ENCODE peak calls at places on chromosomes 2 and 18, in seven cellular contexts. E is omental fat pad; O is endodermal cell; J is transverse colon; W is naive thymus-derived CD4-positive, alpha-beta T cell; A is nucleus accumbens; Q is GM13976. N is an unnamed sample.

GRCh38 chr2:160522951-160523700 is 29.5 kb upstream of the RBMS1 start:
- DNase-seq in J (no peak), E (no peak), O (no peak), W (no peak), A (no peak), Q (no peak), N (no peak)

GRCh38 chr2:145849466-145849865 is 1329.5 kb upstream of the ZEB2 start:
- DNase-seq in W (no peak), O (no peak), A (no peak), J (no peak), E (no peak), Q (no peak), N (no peak)

GRCh38 chr2:233464531-233465240 is 101.9 kb downstream of the USP40 start:
- DNase-seq in E (no peak), A (no peak), W (no peak), O (no peak), J (no peak), Q (no peak), N (peak)

GRCh38 chr2:148483675-148484074 is 160.9 kb upstream of the EPC2 start:
- DNase-seq in A (no peak), W (no peak), O (no peak), E (no peak), J (no peak), Q (no peak), N (no peak)

GRCh38 chr18:51461956-51462355 is 264.5 kb upstream of the MEX3C start:
- DNase-seq in A (no peak), O (no peak), E (no peak), J (no peak), W (no peak), Q (no peak), N (no peak)

GRCh38 chr2:84424152-84424551 is 34.9 kb downstream of the SUCLG1 start:
- DNase-seq in A (no peak), O (no peak), Q (peak), J (no peak), E (no peak), W (no peak), N (no peak)

GRCh38 chr2:82641781-82642180 is 1817.3 kb downstream of the SUCLG1 start:
- DNase-seq in E (no peak), W (no peak), A (no peak), Q (no peak), O (no peak), J (no peak), N (no peak)

GRCh38 chr2:98601532-98602132 is 6.7 kb downstream of the COA5 start:
- DNase-seq in E (no peak), O (peak), Q (peak), A (no peak), W (no peak), J (no peak), N (no peak)

GRCh38 chr2:229096667-229097066 is 174.4 kb downstream of the PID1 start:
- DNase-seq in W (no peak), A (no peak), E (no peak), O (no peak), Q (no peak), J (no peak), N (no peak)

GRCh38 chr2:228048838-228049490 is 132.5 kb downstream of the SPHKAP start:
- DNase-seq in O (peak), Q (no peak), A (no peak), J (peak), E (no peak), W (no peak), N (no peak)

GRCh38 chr2:97742381-97742847 is 29.0 kb downstream of the ZAP70 start:
- DNase-seq in A (no peak), E (no peak), W (peak), O (no peak), Q (no peak), J (no peak), N (no peak)

GRCh38 chr18:72863754-72864153 is 4.0 kb downstream of the NETO1 start:
- DNase-seq in W (no peak), J (no peak), E (no peak), A (no peak), O (no peak), Q (no peak), N (no peak)

GRCh38 chr2:173963323-173963816 is 1.8 kb downstream of the SP3 start:
- DNase-seq in O (no peak), E (no peak), W (peak), J (peak), A (peak), Q (peak), N (peak)

GRCh38 chr18:57150828-57151227 is 3.9 kb downstream of the BOD1L2 start:
- DNase-seq in O (peak), Q (no peak), W (no peak), E (no peak), A (no peak), J (no peak), N (no peak)

GRCh38 chr2:236572482-236572881 is 2.9 kb downstream of the ACKR3 start:
- DNase-seq in J (no peak), E (no peak), A (no peak), W (no peak), Q (no peak), O (peak), N (no peak)

GRCh38 chr2:171668111-171668600 is 19.1 kb upstream of the DYNC1I2 start:
- DNase-seq in W (no peak), Q (no peak), O (no peak), A (no peak), E (no peak), J (no peak), N (no peak)

GRCh38 chr2:183996825-183997823 is 601.2 kb upstream of the ZNF804A start:
- DNase-seq in A (no peak), W (no peak), Q (no peak), E (no peak), O (peak), J (no peak), N (no peak)

GRCh38 chr2:58428286-58428552 is 187.1 kb upstream of the FANCL start:
- DNase-seq in O (no peak), J (no peak), E (no peak), A (no peak), Q (peak), W (no peak), N (no peak)

GRCh38 chr2:228613133-228613532 is 431.6 kb upstream of the SPHKAP start:
- DNase-seq in J (no peak), W (no peak), Q (no peak), E (no peak), O (no peak), A (no peak), N (no peak)

GRCh38 chr2:72793798-72794447 is 31.9 kb downstream of the EXOC6B start:
- DNase-seq in Q (no peak), A (no peak), E (no peak), O (no peak), J (no peak), W (no peak), N (no peak)

GRCh38 chr2:128607440-128607839 is 288.8 kb upstream of the HS6ST1 start:
- DNase-seq in Q (no peak), A (no peak), J (no peak), E (no peak), O (no peak), W (no peak), N (no peak)

GRCh38 chr2:199988176-199988575 is 32.8 kb downstream of the MAIP1 start:
- DNase-seq in J (no peak), E (no peak), Q (no peak), O (no peak), A (no peak), W (no peak), N (no peak)

GRCh38 chr2:237711458-237712150 is 84.2 kb downstream of the LRRFIP1 start:
- DNase-seq in A (no peak), W (no peak), Q (no peak), J (no peak), O (no peak), E (no peak), N (peak)

GRCh38 chr2:213316001-213316735 is 31.9 kb downstream of the SPAG16 start:
- DNase-seq in J (no peak), E (no peak), Q (no peak), A (no peak), W (no peak), O (no peak), N (no peak)

GRCh38 chr2:86251840-86252266 is 52.6 kb downstream of the MRPL35 start:
- DNase-seq in E (no peak), Q (no peak), O (peak), A (no peak), W (no peak), J (peak), N (no peak)

GRCh38 chr2:222731183-222731582 is 59.7 kb downstream of the MOGAT1 start:
- DNase-seq in E (no peak), A (no peak), O (no peak), J (no peak), W (no peak), Q (no peak), N (no peak)

GRCh38 chr2:106160786-106161261 is 33.3 kb downstream of the UXS1 start:
- DNase-seq in O (no peak), W (peak), A (no peak), E (no peak), J (no peak), Q (no peak), N (no peak)

GRCh38 chr2:53755022-53755630 is 12.5 kb upstream of the CHAC2 start:
- DNase-seq in O (no peak), Q (no peak), J (peak), E (no peak), W (no peak), A (no peak), N (no peak)

GRCh38 chr18:5895886-5896740 is 791 bp upstream of the TMEM200C start:
- DNase-seq in E (no peak), A (no peak), W (no peak), Q (peak), O (peak), J (no peak), N (peak)

GRCh38 chr18:63559567-63560491 is 17.7 kb downstream of the SERPINB12 start:
- DNase-seq in A (no peak), E (no peak), Q (no peak), W (no peak), J (no peak), O (no peak), N (no peak)

GRCh38 chr2:38176619-38177021 is 100.7 kb upstream of the CYP1B1 start:
- DNase-seq in J (no peak), A (no peak), E (no peak), Q (no peak), W (no peak), O (no peak), N (no peak)

GRCh38 chr2:72757177-72757775 is 68.6 kb downstream of the EXOC6B start:
- DNase-seq in J (no peak), E (no peak), Q (no peak), O (no peak), A (no peak), W (no peak), N (no peak)

GRCh38 chr18:78242307-78242643 is 737.3 kb upstream of the SALL3 start:
- DNase-seq in J (peak), O (no peak), W (no peak), A (no peak), Q (no peak), E (peak), N (no peak)

GRCh38 chr2:39217192-39217550 is 26.6 kb downstream of the CDKL4 start:
- DNase-seq in J (no peak), E (no peak), Q (no peak), W (no peak), O (no peak), A (no peak), N (no peak)

GRCh38 chr2:18432999-18433398 is 127.5 kb downstream of the RDH14 start:
- DNase-seq in A (no peak), W (no peak), J (no peak), Q (no peak), O (peak), E (no peak), N (no peak)

GRCh38 chr2:3911891-3912455 is 208.6 kb downstream of the DCDC2C start:
- DNase-seq in W (no peak), O (no peak), J (no peak), E (no peak), A (no peak), Q (no peak), N (no peak)

GRCh38 chr2:119240311-119241204 is 16.9 kb downstream of the STEAP3 start:
- DNase-seq in E (no peak), W (no peak), O (peak), J (peak), Q (no peak), A (no peak), N (peak)

N was measured in breast epithelium.